ENCODE peak calls at places on chromosomes 2 and 18, in six cellular contexts. O is psoas muscle, G is uterus, M is tibial artery, N is fibroblast of pulmonary artery, Z is fibroblast of mammary gland. K is an unnamed sample.

GRCh38 chr2:145687445-145688104 is 1167.7 kb upstream of the ZEB2 start:
- DNase-seq in O (no peak), G (no peak), N (peak), M (no peak), Z (peak), K (no peak)

GRCh38 chr2:107027797-107028196 is 141.8 kb upstream of the ST6GAL2 start:
- DNase-seq in M (no peak), Z (no peak), N (no peak), G (no peak), O (no peak), K (no peak)

GRCh38 chr2:38554973-38555595 is 47.6 kb downstream of the HNRNPLL start:
- DNase-seq in G (no peak), O (no peak), Z (peak), M (no peak), N (peak), K (no peak)

GRCh38 chr2:33518929-33519328 is 42.5 kb downstream of the RASGRP3 start:
- DNase-seq in N (peak), O (no peak), M (no peak), G (no peak), Z (peak), K (no peak)

GRCh38 chr2:24986397-24986796 is 14.6 kb upstream of the DNAJC27 start:
- DNase-seq in O (no peak), N (peak), Z (no peak), M (no peak), G (no peak), K (no peak)

GRCh38 chr2:78890940-78891339 is 134.6 kb upstream of the REG3G start:
- DNase-seq in Z (no peak), G (no peak), N (no peak), M (no peak), O (no peak), K (no peak)

GRCh38 chr2:205682239-205683021 is at the start of gene NRP2:
- DNase-seq in M (peak), N (peak), Z (peak), O (peak), G (peak), K (peak)

GRCh38 chr2:56505885-56506284 is 322.1 kb downstream of the CCDC85A start:
- DNase-seq in N (no peak), G (no peak), Z (no peak), O (no peak), M (no peak), K (no peak)

GRCh38 chr2:85174943-85175342 is 41.8 kb downstream of the TCF7L1 start:
- DNase-seq in O (peak), G (no peak), Z (no peak), M (no peak), N (no peak), K (no peak)

GRCh38 chr2:174827371-174828369 is 63.4 kb upstream of the CHRNA1 start:
- DNase-seq in N (peak), Z (no peak), O (no peak), G (no peak), M (no peak), K (no peak)

GRCh38 chr2:37181726-37182684 is 6.5 kb downstream of the SULT6B1 start:
- DNase-seq in N (no peak), Z (no peak), G (no peak), M (no peak), O (no peak), K (no peak)

GRCh38 chr2:37180640-37181039 is 7.8 kb downstream of the SULT6B1 start:
- DNase-seq in G (no peak), O (no peak), M (no peak), Z (no peak), N (no peak), K (no peak)

DNA sequence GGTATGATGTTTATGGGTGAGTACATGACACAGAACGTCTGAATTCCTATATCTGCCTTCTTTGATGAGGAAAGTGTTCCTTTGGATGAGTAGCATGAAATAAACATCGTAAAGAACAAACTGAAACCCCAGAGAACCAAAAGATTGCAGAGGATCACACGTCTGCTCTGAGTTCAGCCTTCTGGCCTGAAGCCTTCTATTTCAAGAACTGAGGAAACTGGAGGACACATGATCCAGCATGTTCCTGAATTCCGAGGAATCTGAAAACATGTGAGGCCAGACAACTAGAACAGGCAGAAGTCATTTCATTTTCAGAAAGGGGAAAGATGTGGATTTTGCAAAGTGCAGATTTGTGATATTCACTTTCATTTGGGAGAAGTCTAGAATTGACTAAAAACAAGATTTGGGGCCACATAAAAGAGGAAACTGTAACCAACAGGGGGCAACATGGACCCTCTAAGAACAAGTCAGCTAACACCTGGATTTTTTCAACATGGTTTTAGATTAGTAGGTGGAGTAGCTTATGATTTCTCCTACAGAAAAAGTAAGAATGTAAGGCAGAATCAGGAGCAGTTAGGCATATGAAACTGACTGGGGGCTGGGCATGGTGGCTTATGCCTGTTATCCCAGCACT is 8.3 kb downstream of the SULT6B1 start:
- DNase-seq in G (no peak), N (no peak), O (no peak), M (no peak), Z (peak), K (no peak)
- H3K4me3 ChIP-seq in G (no peak), N (no peak), O (no peak), M (no peak), Z (no peak), K (no peak)

GRCh38 chr2:42906115-42906556 is 113.8 kb upstream of the HAAO start:
- DNase-seq in N (no peak), O (no peak), M (no peak), G (no peak), Z (no peak), K (no peak)

GRCh38 chr2:42907835-42908234 is 115.5 kb upstream of the HAAO start:
- DNase-seq in G (no peak), Z (no peak), N (no peak), O (no peak), M (no peak), K (no peak)

GRCh38 chr2:42905341-42906114 is 113.1 kb upstream of the HAAO start:
- DNase-seq in G (peak), M (no peak), Z (peak), N (no peak), O (peak), K (peak)

GRCh38 chr2:42908538-42909200 is 116.3 kb upstream of the HAAO start:
- DNase-seq in Z (no peak), G (no peak), N (no peak), O (no peak), M (no peak), K (no peak)

DNA sequence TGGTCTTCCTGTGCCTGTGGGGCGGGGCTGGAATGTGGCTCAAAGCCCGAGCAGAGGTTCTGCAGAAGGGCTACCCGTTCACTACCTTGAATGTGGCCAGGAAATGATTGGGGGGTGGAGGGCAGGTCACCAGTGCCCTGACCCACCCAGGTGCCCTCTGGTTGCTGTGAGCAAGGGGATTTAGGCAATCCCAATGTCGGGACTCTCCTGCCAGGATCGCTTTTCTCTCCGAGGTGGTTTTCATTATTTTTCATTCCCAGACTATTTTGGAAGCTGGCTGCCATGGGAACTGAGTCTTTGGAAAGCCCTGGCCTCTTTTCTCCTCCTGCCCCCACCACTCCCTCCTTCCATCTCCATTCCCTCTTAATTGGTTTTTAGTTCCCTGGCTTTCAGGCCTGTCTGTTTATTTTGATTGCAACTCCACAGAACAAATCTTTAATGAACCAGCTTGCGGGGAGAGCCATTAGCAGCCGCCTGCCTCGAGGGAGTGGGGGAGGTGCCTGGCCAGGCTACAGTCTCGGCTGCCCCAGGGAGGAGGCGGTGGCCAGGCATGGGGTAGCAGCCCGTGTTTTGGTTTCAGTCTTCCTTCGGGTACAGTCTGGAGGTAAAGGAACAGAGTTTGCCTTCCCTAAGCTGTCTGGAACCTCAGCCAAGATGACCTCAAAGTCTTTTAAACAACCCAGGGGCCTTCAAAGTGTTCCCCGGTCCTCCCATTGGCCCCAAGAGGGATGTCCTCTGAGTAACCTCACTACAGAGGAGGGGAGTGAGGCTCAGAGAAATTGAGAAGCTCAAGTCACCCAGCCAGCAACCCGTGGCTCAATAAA is 114.4 kb upstream of the HAAO start:
- DNase-seq in N (no peak), M (peak), Z (no peak), O (peak), G (peak), K (peak)
- H3K4me3 ChIP-seq in N (no peak), M (peak), Z (no peak), O (no peak), G (no peak), K (no peak)

GRCh38 chr2:42964444-42965081 is 172.2 kb upstream of the HAAO start:
- DNase-seq in Z (peak), N (peak), O (peak), G (peak), M (peak), K (no peak)

GRCh38 chr2:42965910-42966309 is 173.5 kb upstream of the HAAO start:
- DNase-seq in G (no peak), O (no peak), M (no peak), Z (no peak), N (no peak), K (no peak)

GRCh38 chr2:42962521-42962953 is 170.2 kb upstream of the HAAO start:
- DNase-seq in M (no peak), N (peak), G (peak), Z (peak), O (no peak), K (no peak)

GRCh38 chr2:42963452-42964068 is 171.2 kb upstream of the HAAO start:
- DNase-seq in M (no peak), N (no peak), O (no peak), G (no peak), Z (no peak), K (no peak)

GRCh38 chr2:42965196-42965595 is 172.8 kb upstream of the HAAO start:
- DNase-seq in M (no peak), O (no peak), N (no peak), Z (no peak), G (peak), K (no peak)
- H3K4me3 ChIP-seq in M (no peak), O (no peak), N (no peak), Z (no peak), G (no peak), K (no peak)

GRCh38 chr2:151063271-151063670 is 198.4 kb downstream of the RBM43 start:
- DNase-seq in G (no peak), O (no peak), M (no peak), Z (no peak), N (peak), K (no peak)
- H3K4me3 ChIP-seq in G (no peak), O (no peak), M (no peak), Z (no peak), N (no peak), K (no peak)

DNA sequence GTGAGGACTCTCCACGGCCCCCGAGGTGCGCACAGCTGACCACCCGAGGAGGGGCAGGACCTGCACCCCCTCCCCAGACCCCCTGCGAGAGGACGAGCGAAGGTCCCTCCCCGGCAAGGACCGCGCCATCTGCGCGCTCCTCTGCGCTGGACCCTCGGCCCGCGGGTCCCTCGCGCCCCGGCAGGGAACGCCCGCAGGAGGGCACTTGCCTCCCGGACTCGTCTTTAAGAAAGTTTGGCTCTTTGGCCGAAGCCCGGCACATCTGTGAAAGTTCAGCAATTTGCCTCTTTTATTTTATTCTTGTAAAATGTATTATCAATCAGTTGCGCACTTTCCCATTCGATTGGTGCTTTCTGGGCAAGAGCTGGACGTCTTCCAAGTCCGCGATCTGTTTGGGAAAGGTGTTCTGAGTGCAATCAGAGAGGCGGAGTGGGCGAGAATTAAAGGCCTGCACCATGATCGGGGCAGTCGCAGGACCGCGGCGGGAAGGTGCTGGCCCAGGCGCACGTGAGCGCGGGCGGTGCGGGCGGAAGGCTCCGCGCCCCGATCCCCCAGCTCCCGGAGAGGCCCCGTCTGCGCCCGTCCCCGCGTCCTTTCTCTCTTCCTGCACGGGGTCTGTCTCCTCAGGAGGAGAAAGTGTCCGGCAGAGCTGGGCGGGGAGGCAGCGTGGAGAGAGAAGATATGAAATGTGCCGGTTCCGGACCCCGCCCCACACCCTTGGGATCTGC is 1.6 kb upstream of the ALKAL2 start:
- DNase-seq in N (peak), Z (peak), O (no peak), G (peak), M (no peak), K (no peak)
- H3K4me3 ChIP-seq in N (peak), Z (peak), O (peak), G (peak), M (peak), K (peak)

GRCh38 chr18:76722224-76723061 is 99.9 kb upstream of the ZNF236 start:
- DNase-seq in O (no peak), M (no peak), N (no peak), G (no peak), Z (no peak), K (no peak)
- H3K4me3 ChIP-seq in O (no peak), M (no peak), N (no peak), G (no peak), Z (no peak), K (no peak)

K was measured in WERI-Rb-1.